ENCODE peak calls at places on chromosomes 7 and 10, in eight cellular contexts. K is PC-3, I is GM04504, T is tibial nerve, S is skeletal muscle cell, B is prostate gland, V is HFFc6, O is fibroblast of mammary gland. J is an unnamed sample.

GRCh38 chr10:6465854-6466524 is 114.1 kb downstream of the PRKCQ start:
- DNase-seq in K (no peak), O (no peak), T (no peak), B (no peak), S (no peak), I (no peak), V (no peak), J (no peak)

GRCh38 chr7:92704858-92705257 is 114.7 kb upstream of the FAM133B start:
- DNase-seq in S (no peak), T (no peak), K (no peak), V (no peak), I (no peak), O (no peak), B (no peak), J (no peak)

GRCh38 chr10:79357180-79357579 is 9.9 kb downstream of the PPIF start:
- DNase-seq in S (no peak), V (no peak), T (no peak), K (peak), I (no peak), B (no peak), O (no peak), J (no peak)

GRCh38 chr10:95493862-95494261 is 67.3 kb downstream of the SORBS1 start:
- DNase-seq in K (no peak), V (no peak), I (no peak), S (no peak), T (no peak), O (no peak), B (no peak), J (no peak)

GRCh38 chr7:139660317-139661042 is 117.3 kb downstream of the HIPK2 start:
- DNase-seq in S (no peak), K (peak), V (no peak), B (peak), T (no peak), O (no peak), I (no peak), J (no peak)

GRCh38 chr7:128167316-128167691 is 73.8 kb upstream of the LEP start:
- DNase-seq in S (peak), T (no peak), V (peak), O (peak), B (no peak), I (no peak), K (peak), J (no peak)

GRCh38 chr7:57399972-57400371 is 50.0 kb upstream of the ZNF716 start:
- DNase-seq in K (no peak), I (no peak), B (no peak), O (no peak), S (no peak), T (no peak), V (no peak), J (no peak)

GRCh38 chr7:151007469-151007898 is 16.7 kb downstream of the NOS3 start:
- DNase-seq in B (no peak), V (no peak), K (no peak), O (no peak), T (no peak), I (no peak), S (no peak), J (no peak)

GRCh38 chr10:120945801-120946302 is 94.7 kb downstream of the WDR11 start:
- DNase-seq in S (no peak), B (peak), V (no peak), K (no peak), I (no peak), T (no peak), O (no peak), J (no peak)

GRCh38 chr10:11154809-11155208 is 137.1 kb downstream of the CELF2 start:
- DNase-seq in K (no peak), I (no peak), O (no peak), V (no peak), T (no peak), S (no peak), B (no peak), J (no peak)

GRCh38 chr7:6262206-6262605 is 10.2 kb downstream of the CYTH3 start:
- DNase-seq in S (no peak), T (no peak), B (no peak), I (no peak), K (no peak), O (no peak), V (no peak), J (no peak)

GRCh38 chr7:2782565-2782964 is 61.5 kb downstream of the GNA12 start:
- DNase-seq in B (no peak), K (no peak), I (no peak), S (no peak), T (no peak), O (no peak), V (no peak), J (no peak)

GRCh38 chr7:29748286-29749099 is 57.8 kb upstream of the WIPF3 start:
- DNase-seq in S (no peak), O (peak), I (peak), V (peak), B (no peak), T (no peak), K (peak), J (peak)

GRCh38 chr10:58775960-58776574 is 263.4 kb downstream of the BICC1 start:
- DNase-seq in S (no peak), O (peak), T (no peak), I (peak), V (peak), B (no peak), K (peak), J (no peak)

GRCh38 chr10:48456361-48456804 is 148.5 kb downstream of the ARHGAP22 start:
- DNase-seq in S (no peak), K (no peak), V (no peak), T (no peak), I (no peak), O (no peak), B (no peak), J (no peak)

GRCh38 chr10:112314822-112315474 is 31.7 kb downstream of the TECTB start:
- DNase-seq in V (peak), I (no peak), T (peak), S (peak), O (peak), K (peak), B (peak), J (peak)

GRCh38 chr7:128876127-128876526 is 13.5 kb downstream of the ATP6V1F start:
- DNase-seq in K (no peak), V (no peak), I (no peak), O (no peak), S (no peak), B (no peak), T (no peak), J (no peak)

GRCh38 chr10:43453266-43453831 is 16.4 kb downstream of the ZNF487 start:
- DNase-seq in B (no peak), I (no peak), T (no peak), S (no peak), K (no peak), V (no peak), O (peak), J (peak)

GRCh38 chr10:77173615-77174461 is 463.8 kb downstream of the KCNMA1 start:
- DNase-seq in B (peak), T (peak), K (peak), V (peak), S (no peak), I (peak), O (peak), J (peak)

GRCh38 chr7:155947051-155947450 is 134.8 kb upstream of the SHH start:
- DNase-seq in K (peak), V (no peak), B (no peak), S (peak), T (no peak), O (peak), I (no peak), J (no peak)

GRCh38 chr7:11203224-11203623 is 229.6 kb downstream of the PHF14 start:
- DNase-seq in T (no peak), B (no peak), V (no peak), K (no peak), I (no peak), O (no peak), S (no peak), J (no peak)

GRCh38 chr7:159065151-159065550 is 79.5 kb downstream of the VIPR2 start:
- DNase-seq in V (no peak), I (no peak), T (no peak), O (no peak), B (no peak), K (no peak), S (no peak), J (no peak)

GRCh38 chr10:82377608-82378007 is 502.6 kb downstream of the NRG3 start:
- DNase-seq in I (no peak), K (no peak), T (no peak), O (peak), B (no peak), S (peak), V (no peak), J (no peak)

GRCh38 chr7:140041626-140042385 is 20.9 kb downstream of the PARP12 start:
- DNase-seq in V (no peak), B (no peak), O (no peak), S (peak), I (no peak), T (no peak), K (no peak), J (no peak)

GRCh38 chr7:50394315-50394714 is 55.8 kb downstream of the FIGNL1 start:
- DNase-seq in K (no peak), B (no peak), I (no peak), T (no peak), V (no peak), S (no peak), O (no peak), J (no peak)

GRCh38 chr10:28125701-28126100 is 126.8 kb upstream of the ODAD2 start:
- DNase-seq in S (peak), K (peak), T (no peak), B (no peak), I (peak), V (peak), O (peak), J (no peak)

GRCh38 chr10:118721005-118721876 is 33.5 kb downstream of the CACUL1 start:
- DNase-seq in V (peak), O (peak), B (peak), T (peak), S (no peak), K (peak), I (peak), J (peak)

GRCh38 chr10:102045292-102045691 is 10.7 kb downstream of the ARMH3 start:
- DNase-seq in O (no peak), K (no peak), I (no peak), S (no peak), T (no peak), B (no peak), V (no peak), J (no peak)

GRCh38 chr7:65222655-65223054 is 151.0 kb upstream of the ZNF92 start:
- DNase-seq in V (no peak), I (no peak), K (no peak), B (no peak), O (no peak), T (no peak), S (no peak), J (no peak)

GRCh38 chr7:44184221-44184873 is 4.9 kb downstream of the GCK start:
- DNase-seq in I (peak), T (no peak), S (peak), B (no peak), O (peak), K (peak), V (peak), J (no peak)

GRCh38 chr7:16912540-16912939 is 30.8 kb upstream of the AGR3 start:
- DNase-seq in B (no peak), S (no peak), T (no peak), O (no peak), V (no peak), K (no peak), I (no peak), J (no peak)

GRCh38 chr7:27992755-27993478 is 187.7 kb downstream of the JAZF1 start:
- DNase-seq in B (peak), T (no peak), K (no peak), O (no peak), I (no peak), S (no peak), V (no peak), J (peak)

GRCh38 chr7:123352957-123353356 is 153.2 kb upstream of the SLC13A1 start:
- DNase-seq in S (peak), I (no peak), T (no peak), O (peak), V (no peak), B (no peak), K (peak), J (no peak)

J was measured in OCI-LY7.